ENCODE peak calls at places on chromosome 7, in nine cellular contexts. R is HTR-8/SVneo, D is fibroblast of pulmonary artery, I is Daoy, V is tibial artery, Q is GM13976, F is mucosa of gallbladder, N is adrenal gland, W is NCI-H446. E is an unnamed sample.

GRCh38 chr7:96786261-96786997 is 76.8 kb upstream of the SEM1 start:
- DNase-seq in D (no peak), I (no peak), R (no peak), V (no peak), Q (no peak), N (peak; percentile 61), W (peak; percentile 1), F (no peak), E (no peak)

GRCh38 chr7:46600340-46600739 is 679.3 kb upstream of the IGFBP3 start:
- DNase-seq in N (peak; percentile 13), Q (no peak), F (no peak), W (no peak), D (peak; percentile 81), R (no peak), V (peak; percentile 71), I (no peak), E (peak; percentile 49)

GRCh38 chr7:150357277-150357676 is 11.3 kb upstream of the REPIN1 start:
- DNase-seq in D (no peak), N (no peak), V (peak; percentile 41), W (peak; percentile 34), F (no peak), Q (peak; percentile 43), I (peak; percentile 83), R (no peak), E (no peak)

GRCh38 chr7:127710635-127711034 is 58.6 kb downstream of the SND1 start:
- DNase-seq in V (no peak), R (no peak), N (no peak), I (no peak), F (no peak), W (no peak), D (peak; percentile 7), Q (no peak), E (no peak)

GRCh38 chr7:51647931-51648351 is 331.3 kb upstream of the COBL start:
- DNase-seq in V (no peak), W (no peak), I (no peak), N (peak; percentile 94), D (peak; percentile 10), Q (no peak), R (no peak), F (peak; percentile 67), E (no peak)

GRCh38 chr7:51009716-51010496 is 227.2 kb upstream of the GRB10 start:
- DNase-seq in R (no peak), Q (peak; percentile 7), D (peak; percentile 23), N (peak; percentile 24), I (peak; percentile 60), W (no peak), V (no peak), F (no peak), E (no peak)

GRCh38 chr7:139054101-139054500 is 18.3 kb upstream of the ZC3HAV1L start:
- DNase-seq in R (no peak), N (peak; percentile 15), Q (no peak), D (no peak), I (no peak), W (no peak), V (no peak), F (no peak), E (no peak)

GRCh38 chr7:108486291-108486966 is 30.2 kb upstream of the NRCAM start:
- DNase-seq in V (no peak), N (no peak), W (no peak), R (no peak), D (peak; percentile 71), Q (peak; percentile 31), I (no peak), F (no peak), E (no peak)

GRCh38 chr7:132569884-132570614 is 6.2 kb downstream of the PLXNA4 start:
- DNase-seq in D (no peak), Q (no peak), V (no peak), N (no peak), I (no peak), W (no peak), F (no peak), R (no peak), E (no peak)